ENCODE peak calls at places on chromosomes 2 and 18, in ten cellular contexts. F is heart right ventricle, P is body of pancreas, H is fibroblast of lung, W is MM.1S, S is breast epithelium, O is neural progenitor cell, V is right cardiac atrium, T is IMR-90, Z is right atrium auricular region. A is an unnamed sample. For H3K9me3, the result is how much of the 10 kb centered on the place peaks cover.

GRCh38 chr2:20649586-20650375 is 1.1 kb downstream of the HS1BP3 start:
- DNase-seq in P (no peak), T (no peak), Z (no peak), O (no peak), V (peak), S (no peak), W (no peak), F (no peak), H (no peak), A (no peak)

GRCh38 chr2:44930274-44930826 is 11.2 kb upstream of the SIX3 start:
- DNase-seq in P (no peak), O (peak), W (no peak), T (no peak), H (no peak), Z (no peak), V (no peak), S (no peak), F (no peak), A (no peak)

GRCh38 chr18:8400825-8401224 is 208.4 kb upstream of the RAB12 start:
- DNase-seq in S (no peak), W (no peak), T (no peak), F (no peak), P (no peak), Z (no peak), O (no peak), H (no peak), V (no peak), A (no peak)

GRCh38 chr2:28395334-28396061 is 2.8 kb downstream of the FOSL2 start:
- DNase-seq in S (peak), V (peak), W (no peak), H (peak), F (peak), Z (peak), P (peak), O (no peak), T (peak), A (no peak)

GRCh38 chr2:233072838-233073237 is 12.7 kb downstream of the INPP5D start:
- DNase-seq in Z (no peak), T (no peak), W (no peak), O (no peak), P (no peak), V (no peak), S (peak), H (no peak), F (no peak), A (no peak)

GRCh38 chr18:67072789-67073188 is 443.7 kb downstream of the DSEL start:
- DNase-seq in Z (no peak), P (no peak), O (no peak), F (no peak), T (no peak), V (no peak), S (no peak), H (no peak), W (no peak), A (no peak)

GRCh38 chr2:103660523-103660922 is 898.7 kb downstream of the TMEM182 start:
- DNase-seq in F (no peak), T (no peak), W (no peak), S (no peak), H (no peak), P (no peak), O (no peak), V (no peak), Z (no peak), A (no peak)

GRCh38 chr2:124875627-124876244 is 850.6 kb downstream of the CNTNAP5 start:
- DNase-seq in F (no peak), O (no peak), V (no peak), W (no peak), T (no peak), H (peak), Z (no peak), P (no peak), S (no peak), A (no peak)

GRCh38 chr2:238551091-238551490 is 124.4 kb downstream of the ASB1 start:
- DNase-seq in Z (no peak), H (no peak), P (no peak), O (no peak), V (no peak), S (no peak), F (no peak), T (no peak), W (no peak), A (no peak)

GRCh38 chr18:9417081-9417841 is 58.1 kb upstream of the RALBP1 start:
- DNase-seq in W (no peak), P (peak), T (peak), Z (no peak), F (no peak), S (no peak), H (peak), V (peak), O (peak), A (no peak)

GRCh38 chr18:75489493-75490190 is 62.1 kb upstream of the SMIM21 start:
- DNase-seq in Z (peak), W (no peak), T (peak), S (no peak), H (peak), P (no peak), F (no peak), V (no peak), O (no peak), A (peak)

GRCh38 chr2:56314809-56315208 is 131.0 kb downstream of the CCDC85A start:
- DNase-seq in O (no peak), S (no peak), Z (no peak), T (no peak), F (peak), W (no peak), V (no peak), H (no peak), P (no peak), A (no peak)

GRCh38 chr18:13006731-13007550 is 15.8 kb downstream of the CEP192 start:
- DNase-seq in T (no peak), H (no peak), P (no peak), W (no peak), V (no peak), S (no peak), F (no peak), O (no peak), Z (no peak), A (no peak)

GRCh38 chr2:64625352-64626145 is 28.2 kb downstream of the SERTAD2 start:
- DNase-seq in T (no peak), O (peak), V (peak), W (no peak), Z (no peak), P (no peak), H (no peak), F (no peak), S (no peak), A (no peak)

GRCh38 chr2:168790226-168790902 is 12.1 kb upstream of the NOSTRIN start:
- DNase-seq in Z (no peak), P (no peak), T (no peak), S (no peak), H (no peak), O (no peak), W (no peak), F (no peak), V (no peak), A (no peak)

GRCh38 chr2:62287895-62288589 is 92.1 kb downstream of the B3GNT2 start:
- DNase-seq in S (peak), W (peak), T (no peak), V (peak), F (peak), Z (peak), P (peak), O (no peak), H (peak), A (no peak)
- H3K27ac ChIP-seq in S (peak), W (peak), T (no peak), V (peak), F (peak), Z (peak), P (no peak), O (no peak), H (no peak), A (no peak)

DNA sequence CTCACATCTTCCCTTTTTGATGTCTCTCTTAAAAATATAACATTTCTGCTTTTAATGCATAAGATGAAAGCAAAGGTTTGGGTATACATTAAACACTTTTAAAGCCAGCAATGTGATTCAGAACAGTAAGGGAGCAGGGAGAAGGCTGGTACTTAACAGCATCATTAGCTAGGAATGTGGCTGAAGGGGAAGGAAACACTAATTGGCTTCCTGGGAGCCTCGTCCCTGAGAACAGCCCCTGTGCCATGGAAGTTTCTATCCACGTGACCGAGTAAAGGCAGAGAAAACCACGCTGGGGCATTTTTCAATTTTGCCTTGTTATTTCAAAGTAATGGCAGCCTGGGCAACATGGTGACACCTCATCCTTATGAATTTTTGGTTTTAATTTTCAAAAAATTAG is 109.2 kb upstream of the GPC1 start:
- DNase-seq in W (no peak), V (no peak), T (peak), O (peak), S (no peak), F (no peak), H (peak), Z (no peak), P (no peak), A (no peak)
- H3K9me3 ChIP-seq in W (under half), V (under half), T (under half), O (under half), S (under half), F (under half), H (under half), Z (under half), P (under half), A (under half)

GRCh38 chr2:189559579-189560272 is 20.9 kb downstream of the SLC40A1 start:
- DNase-seq in W (no peak), H (no peak), S (no peak), O (no peak), F (peak), V (peak), Z (no peak), P (no peak), T (no peak), A (no peak)

GRCh38 chr2:189555243-189555642 is 25.3 kb downstream of the SLC40A1 start:
- DNase-seq in O (no peak), W (no peak), Z (no peak), P (no peak), T (peak), S (no peak), F (no peak), V (no peak), H (no peak), A (no peak)

GRCh38 chr2:189560273-189560586 is 20.4 kb downstream of the SLC40A1 start:
- DNase-seq in P (no peak), W (no peak), V (no peak), O (no peak), S (no peak), H (no peak), F (no peak), T (no peak), Z (no peak), A (no peak)

GRCh38 chr2:189558516-189559263 is 21.9 kb downstream of the SLC40A1 start:
- DNase-seq in T (no peak), O (no peak), F (no peak), V (peak), S (no peak), H (no peak), W (no peak), Z (no peak), P (no peak), A (no peak)

DNA sequence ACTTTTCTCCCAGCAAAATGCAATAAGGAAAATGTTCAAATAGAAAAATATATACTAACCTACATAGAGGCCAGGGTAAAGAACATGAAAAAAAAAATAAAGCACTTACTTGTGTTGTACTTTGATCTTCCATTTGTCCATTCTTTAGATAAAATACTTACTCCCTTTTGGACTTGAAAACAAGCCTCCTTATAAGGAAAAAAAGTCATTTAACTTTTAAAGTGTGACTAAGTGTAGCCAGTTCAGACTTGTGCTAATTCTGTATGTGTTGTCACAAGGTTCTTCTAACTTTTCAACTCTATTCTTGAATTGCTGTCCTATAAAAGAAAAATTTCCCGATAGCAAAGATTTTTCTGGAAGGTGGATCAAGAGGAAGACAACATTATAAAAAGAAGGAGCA is 23.2 kb downstream of the SLC40A1 start:
- DNase-seq in S (no peak), W (no peak), H (no peak), T (peak), P (no peak), F (no peak), O (no peak), Z (no peak), V (no peak), A (no peak)
- H3K27ac ChIP-seq in S (no peak), W (no peak), H (no peak), T (no peak), P (no peak), F (no peak), O (no peak), Z (peak), V (no peak), A (no peak)

DNA sequence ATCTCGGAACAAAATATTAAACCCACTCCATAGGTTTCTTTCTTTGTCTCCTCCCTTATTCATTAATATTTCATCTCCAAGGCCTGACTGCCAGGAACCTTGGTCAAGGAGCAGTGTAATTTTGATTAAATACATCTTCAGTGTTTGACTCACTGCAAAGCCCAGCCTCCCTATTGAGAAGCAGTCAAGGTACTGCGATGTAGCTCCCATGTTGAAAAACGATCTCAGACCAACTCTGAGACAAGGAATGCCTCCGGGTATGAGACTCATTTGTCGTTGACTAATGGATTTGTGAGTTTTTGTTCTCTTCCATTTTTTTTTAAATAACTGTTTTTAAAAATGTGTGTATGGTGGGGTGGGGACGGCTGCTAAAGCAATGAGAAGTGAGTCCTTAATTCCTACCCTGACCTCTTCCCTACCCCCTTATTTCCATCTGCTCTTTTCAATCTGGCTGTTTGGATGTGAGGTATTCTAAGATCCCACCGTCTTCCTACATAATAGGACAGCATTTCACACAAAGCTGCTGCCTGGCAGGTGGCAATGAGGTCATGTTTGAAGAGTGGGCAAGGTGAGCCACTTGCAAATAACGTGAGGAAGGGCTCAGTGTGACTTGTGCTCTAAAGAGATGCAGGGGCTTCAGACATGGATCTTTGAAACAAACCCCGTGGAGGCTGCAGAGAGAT is 361.7 kb downstream of the SOX11 start:
- DNase-seq in F (no peak), S (no peak), O (no peak), T (no peak), P (no peak), Z (no peak), W (no peak), H (no peak), V (no peak), A (no peak)
- H3K9me3 ChIP-seq in F (under half), S (under half), O (under half), T (under half), P (under half), Z (under half), W (under half), H (under half), V (under half), A (under half)

DNA sequence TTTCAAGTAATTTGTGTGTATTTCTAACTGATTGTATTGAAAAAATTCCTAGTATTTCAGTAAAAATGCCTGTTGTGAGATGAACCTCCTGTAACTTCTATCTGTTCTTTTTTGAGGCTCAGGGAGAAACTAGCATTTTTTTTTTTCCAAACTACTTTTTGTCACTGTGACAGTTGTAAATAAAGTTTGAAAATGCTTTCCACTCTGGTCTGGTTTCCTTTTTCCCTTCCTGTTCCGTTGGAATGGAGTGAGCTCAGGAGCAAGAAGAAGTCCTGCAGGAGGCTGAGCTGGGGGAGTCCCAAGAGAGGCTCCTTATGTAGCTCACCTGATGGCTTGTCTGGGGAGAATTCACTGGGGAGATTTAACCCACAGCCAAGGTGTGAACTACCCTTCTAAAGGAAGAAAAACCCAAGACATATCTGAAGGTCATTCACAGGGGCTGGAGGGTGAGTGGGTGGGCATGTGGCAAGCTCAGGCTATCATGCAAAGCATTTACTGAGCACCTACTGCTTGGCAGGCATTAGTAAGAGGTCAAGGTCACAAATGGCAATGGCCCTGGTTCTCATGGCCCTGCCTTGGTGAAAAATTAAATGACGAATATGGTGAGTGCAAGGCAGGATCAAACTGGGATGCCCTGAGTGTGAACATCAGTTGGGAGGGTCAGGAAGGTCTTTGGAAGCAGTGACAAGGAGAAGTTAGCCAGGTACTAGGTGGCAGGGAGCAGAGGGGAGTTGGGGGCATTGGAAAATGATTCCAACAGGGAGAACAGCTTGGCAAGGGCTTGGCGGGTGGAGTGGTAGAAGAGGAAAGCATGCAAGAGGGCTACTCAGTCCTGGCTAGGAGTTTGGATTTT is 28.7 kb downstream of the LBH start:
- DNase-seq in O (no peak), T (no peak), S (no peak), Z (no peak), V (no peak), F (no peak), W (no peak), P (no peak), H (no peak), A (no peak)
- H3K27ac ChIP-seq in O (no peak), T (peak), S (no peak), Z (no peak), V (no peak), F (no peak), W (no peak), P (no peak), H (no peak), A (peak)

A was measured in AG04450.